ENCODE peak calls at places on chromosomes 7 and 10, in four cellular contexts. C, E, Y and G are unnamed samples.

GRCh38 chr10:9824546-9825164 is 1193.0 kb upstream of the CELF2 start:
- DNase-seq in C (no peak), Y (no peak), E (no peak), G (peak; percentile 58)

GRCh38 chr10:96971324-96971723 is 139.2 kb downstream of the LCOR start:
- DNase-seq in Y (no peak), E (no peak), C (no peak), G (no peak)

GRCh38 chr7:79403451-79403850 is 50.0 kb downstream of the MAGI2 start:
- DNase-seq in Y (no peak), E (no peak), C (no peak), G (no peak)

GRCh38 chr7:55018361-55019328 is at the start of gene EGFR:
- DNase-seq in Y (peak; percentile 86), C (peak; percentile 64), E (peak; percentile 73), G (no peak)

GRCh38 chr7:84073476-84073875 is 121.1 kb downstream of the SEMA3A start:
- DNase-seq in C (peak; percentile 75), E (no peak), Y (no peak), G (no peak)

GRCh38 chr10:102009801-102010425 is 46.1 kb downstream of the ARMH3 start:
- DNase-seq in E (peak; percentile 45), C (peak; percentile 83), Y (peak; percentile 33), G (peak; percentile 81)

GRCh38 chr10:99450624-99451498 is 20.4 kb upstream of the GOT1 start:
- DNase-seq in E (no peak), C (no peak), Y (no peak), G (no peak)

GRCh38 chr10:70479161-70479531 is 579 bp downstream of the PALD1 start:
- DNase-seq in Y (peak; percentile 22), C (no peak), E (no peak), G (no peak)

GRCh38 chr10:61097026-61097425 is 153.0 kb upstream of the RHOBTB1 start:
- DNase-seq in E (no peak), C (peak; percentile 25), Y (no peak), G (no peak)

GRCh38 chr10:127840884-127841283 is 51.9 kb downstream of the CLRN3 start:
- DNase-seq in E (no peak), C (no peak), Y (no peak), G (no peak)

GRCh38 chr10:94125856-94126255 is 132.1 kb downstream of the PLCE1 start:
- DNase-seq in C (no peak), E (no peak), Y (no peak), G (no peak)

GRCh38 chr10:13658864-13659685 is 72.3 kb downstream of the PRPF18 start:
- DNase-seq in E (no peak), Y (peak; percentile 79), C (peak; percentile 30), G (no peak)

GRCh38 chr7:16026253-16027020 is 340.0 kb upstream of the MEOX2 start:
- DNase-seq in Y (peak; percentile 61), C (peak; percentile 30), E (no peak), G (no peak)

GRCh38 chr7:13981070-13981469 is 8.4 kb downstream of the ETV1 start:
- DNase-seq in Y (peak; percentile 43), C (peak; percentile 90), E (peak; percentile 71), G (peak; percentile 3)

GRCh38 chr7:28407643-28408042 is 4.7 kb upstream of the CREB5 start:
- DNase-seq in E (no peak), C (no peak), Y (no peak), G (peak; percentile 54)

GRCh38 chr7:22357311-22358175 is 589 bp upstream of the RAPGEF5 start:
- DNase-seq in C (peak; percentile 56), E (no peak), Y (no peak), G (no peak)

GRCh38 chr10:106078796-106079576 is 1085.5 kb downstream of the SORCS1 start:
- DNase-seq in E (no peak), C (no peak), Y (no peak), G (no peak)

GRCh38 chr7:90320801-90321494 is at the start of gene FAM237B:
- DNase-seq in C (no peak), E (no peak), Y (no peak), G (no peak)

GRCh38 chr7:129006636-129007414 is 48.1 kb downstream of the TNPO3 start:
- DNase-seq in E (no peak), Y (no peak), C (no peak), G (no peak)

GRCh38 chr10:55426138-55426537 is 625.1 kb upstream of the PCDH15 start:
- DNase-seq in C (no peak), E (no peak), Y (no peak), G (no peak)

GRCh38 chr7:97075928-97076327 is 41.6 kb upstream of the SDHAF3 start:
- DNase-seq in E (no peak), C (no peak), Y (no peak), G (no peak)

GRCh38 chr10:74164641-74165529 is 13.9 kb downstream of the ADK start:
- DNase-seq in C (peak; percentile 9), Y (no peak), E (no peak), G (no peak)

GRCh38 chr7:30647589-30647988 is 34.7 kb downstream of the CRHR2 start:
- DNase-seq in E (no peak), Y (no peak), C (no peak), G (peak; percentile 23)

GRCh38 chr10:4285121-4285520 is 500.1 kb upstream of the KLF6 start:
- DNase-seq in C (no peak), Y (no peak), E (no peak), G (no peak)

GRCh38 chr10:30111340-30111980 is 52.1 kb upstream of the JCAD start:
- DNase-seq in Y (no peak), C (peak; percentile 96), E (no peak), G (no peak)

GRCh38 chr7:116443646-116444045 is 55.9 kb upstream of the CAV2 start:
- DNase-seq in E (no peak), Y (no peak), C (no peak), G (no peak)

GRCh38 chr10:76318171-76318570 is 886.7 kb downstream of the LRMDA start:
- DNase-seq in E (no peak), Y (no peak), C (no peak), G (no peak)

GRCh38 chr10:76317078-76317477 is 885.7 kb downstream of the LRMDA start:
- DNase-seq in C (no peak), Y (no peak), E (no peak), G (no peak)

GRCh38 chr10:76315240-76315639 is 883.8 kb downstream of the LRMDA start:
- DNase-seq in C (no peak), Y (no peak), E (no peak), G (no peak)

GRCh38 chr10:76319666-76320065 is 888.2 kb downstream of the LRMDA start:
- DNase-seq in C (no peak), E (no peak), Y (no peak), G (no peak)

GRCh38 chr10:76316234-76316633 is 884.8 kb downstream of the LRMDA start:
- DNase-seq in Y (no peak), C (no peak), E (no peak), G (no peak)
- TF ChIP-seq POLR2A in Y (no peak), C (no peak), E (no peak), G (no peak)

DNA sequence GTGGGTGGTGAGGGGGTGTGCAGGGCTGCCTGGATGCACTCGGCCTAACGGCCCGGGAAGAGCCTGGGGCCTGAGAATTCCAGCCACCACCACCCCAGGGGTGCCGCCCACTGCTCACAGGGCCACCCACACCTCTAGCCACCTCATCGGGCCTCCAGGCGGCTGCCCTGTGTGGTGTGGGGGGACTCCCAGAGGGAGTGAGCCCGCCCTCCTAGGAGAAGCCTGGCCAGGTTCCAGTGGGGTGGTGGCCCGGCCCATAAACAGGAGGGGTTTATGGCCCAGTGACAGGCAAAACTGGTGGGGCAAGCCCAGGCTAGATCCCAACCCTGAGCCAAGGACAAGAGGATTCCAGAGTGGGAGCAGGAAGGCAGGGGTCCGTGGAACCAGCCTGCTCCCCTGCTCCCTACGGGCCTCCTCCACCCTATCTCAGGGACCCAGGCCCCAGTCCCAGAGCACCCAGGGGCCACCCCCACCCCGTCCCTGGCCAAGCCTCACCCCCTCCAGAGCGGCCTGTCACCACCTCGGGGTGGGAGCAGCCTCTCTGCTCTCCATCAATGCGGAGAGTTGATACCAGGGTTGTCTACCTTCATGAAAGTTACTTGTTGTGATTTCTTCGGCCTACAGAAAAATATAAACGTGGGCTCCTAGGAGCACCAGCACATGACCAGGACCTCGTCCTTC is 20.2 kb upstream of the PDGFA start:
- DNase-seq in E (peak; percentile 81), Y (no peak), C (no peak), G (no peak)
- TF ChIP-seq POLR2A in E (no peak), Y (no peak), C (no peak), G (no peak)

DNA sequence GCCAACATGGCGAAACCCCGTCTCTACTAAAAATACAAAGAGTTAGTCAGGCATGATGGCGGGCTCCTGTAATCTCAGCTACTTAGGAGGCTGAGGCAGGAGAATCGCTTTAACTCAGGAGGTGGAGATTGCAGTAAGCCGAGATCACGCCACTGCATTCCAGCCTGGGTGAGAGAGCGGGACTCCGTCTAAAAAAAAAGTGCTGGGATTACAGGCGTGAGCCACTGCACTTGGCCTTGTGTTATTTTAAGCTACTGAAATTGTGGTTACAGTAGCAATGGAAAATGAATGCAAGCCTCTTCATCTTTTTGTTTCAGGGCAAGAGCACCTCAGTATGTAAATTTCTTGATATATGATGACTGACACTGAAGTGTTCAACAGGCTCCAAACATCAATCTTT is 106.4 kb upstream of the IMMP2L start:
- DNase-seq in E (no peak), C (no peak), Y (no peak), G (no peak)
- TF ChIP-seq POLR2A in E (no peak), C (no peak), Y (no peak), G (no peak)

GRCh38 chr7:120404042-120404441 is 131.1 kb downstream of the KCND2 start:
- DNase-seq in E (no peak), Y (no peak), C (no peak), G (no peak)
- TF ChIP-seq POLR2A in E (no peak), Y (no peak), C (no peak), G (no peak)

GRCh38 chr10:48792121-48792520 is 107.4 kb downstream of the WDFY4 start:
- DNase-seq in E (no peak), C (no peak), Y (no peak), G (no peak)

GRCh38 chr10:48796846-48797245 is 112.2 kb downstream of the WDFY4 start:
- DNase-seq in E (no peak), Y (no peak), C (no peak), G (no peak)

GRCh38 chr10:48792687-48793096 is 108.0 kb downstream of the WDFY4 start:
- DNase-seq in E (no peak), Y (no peak), C (no peak), G (no peak)

GRCh38 chr10:48791267-48791928 is 106.7 kb downstream of the WDFY4 start:
- DNase-seq in C (no peak), Y (no peak), E (no peak), G (no peak)

GRCh38 chr10:48794074-48794473 is 109.4 kb downstream of the WDFY4 start:
- DNase-seq in Y (no peak), E (no peak), C (no peak), G (no peak)
- TF ChIP-seq POLR2A in Y (no peak), E (no peak), C (no peak), G (no peak)

DNA sequence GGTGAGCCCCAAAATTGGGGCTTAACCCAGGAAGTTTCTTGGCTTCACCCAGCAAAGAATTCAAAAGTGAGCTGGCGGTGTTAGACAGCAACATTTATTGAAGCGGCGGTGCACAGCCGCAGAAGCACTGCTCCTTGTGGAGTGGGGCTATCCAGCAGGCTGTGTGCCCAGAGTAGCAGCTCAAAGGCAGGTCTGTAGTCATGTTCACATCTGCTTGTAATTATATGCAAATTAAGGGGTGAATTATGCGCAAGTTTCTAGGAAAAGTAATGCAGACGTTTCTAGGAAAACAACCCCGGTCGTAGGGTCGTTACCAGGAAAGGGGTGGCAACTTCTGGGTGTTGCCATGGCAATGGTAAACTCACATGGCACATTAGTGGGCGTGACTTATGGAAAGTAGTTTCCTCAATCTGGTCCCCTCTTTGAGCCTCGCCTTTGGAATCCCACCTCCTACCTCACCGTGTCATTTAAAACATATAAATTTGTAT is 13.7 kb upstream of the KBTBD2 start:
- DNase-seq in Y (peak; percentile 49), C (peak; percentile 86), E (no peak), G (peak; percentile 78)
- TF ChIP-seq POLR2A in Y (no peak), C (no peak), E (no peak), G (no peak)

GRCh38 chr7:43396193-43396747 is 186.6 kb upstream of the STK17A start:
- DNase-seq in Y (no peak), C (no peak), E (no peak), G (no peak)
- TF ChIP-seq POLR2A in Y (no peak), C (no peak), E (no peak), G (no peak)